ENCODE peak calls at places on chromosome 4, in four cellular contexts. F, A, Q and Z are unnamed samples.
A peak's percentile ranks its signal among the peaks of the same experiment; 100 is the strongest.

GRCh38 chr4:41256740-41257256 is at the start of gene UCHL1:
- DNase-seq in Q (no peak), F (no peak), A (peak; percentile 95), Z (peak; percentile 96)

GRCh38 chr4:102606846-102607440 is 105.8 kb downstream of the NFKB1 start:
- DNase-seq in Q (no peak), A (no peak), F (no peak), Z (no peak)

GRCh38 chr4:48526403-48526802 is 36.4 kb downstream of the ZAR1 start:
- DNase-seq in F (peak; percentile 9), A (no peak), Q (no peak), Z (no peak)

GRCh38 chr4:74654230-74654681 is 140.1 kb downstream of the BTC start:
- DNase-seq in F (no peak), Q (peak; percentile 97), A (no peak), Z (no peak)

GRCh38 chr4:100106982-100107381 is 83.3 kb downstream of the DDIT4L start:
- DNase-seq in A (no peak), Q (no peak), F (no peak), Z (no peak)

GRCh38 chr4:30792616-30793015 is 72.4 kb downstream of the PCDH7 start:
- DNase-seq in A (no peak), Q (no peak), F (no peak), Z (no peak)

GRCh38 chr4:118774989-118775388 is 60.9 kb downstream of the SEC24D start:
- DNase-seq in F (no peak), A (no peak), Q (no peak), Z (no peak)

GRCh38 chr4:2249526-2249991 is 7.6 kb upstream of the HAUS3 start:
- DNase-seq in F (no peak), A (no peak), Q (no peak), Z (no peak)

GRCh38 chr4:118585015-118585414 is 100.2 kb upstream of the METTL14 start:
- DNase-seq in A (no peak), Q (no peak), F (no peak), Z (no peak)

GRCh38 chr4:56460085-56460484 is 7.3 kb upstream of the SRP72 start:
- DNase-seq in Q (no peak), F (no peak), A (no peak), Z (no peak)

GRCh38 chr4:94605241-94605640 is 152.5 kb upstream of the BMPR1B start:
- DNase-seq in Q (no peak), A (no peak), F (no peak), Z (no peak)

GRCh38 chr4:95215991-95216605 is 332.7 kb downstream of the UNC5C start:
- DNase-seq in Q (no peak), F (no peak), A (no peak), Z (no peak)

GRCh38 chr4:106993846-106994245 is 42.3 kb downstream of the DKK2 start:
- DNase-seq in F (no peak), Q (no peak), A (no peak), Z (no peak)

GRCh38 chr4:110112056-110112455 is 86.4 kb downstream of the ELOVL6 start:
- DNase-seq in Q (no peak), F (no peak), A (no peak), Z (no peak)

GRCh38 chr4:161663844-161664243 is 500.0 kb downstream of the FSTL5 start:
- DNase-seq in F (no peak), A (no peak), Q (no peak), Z (no peak)

GRCh38 chr4:10047967-10048366 is 26.7 kb upstream of the SLC2A9 start:
- DNase-seq in Q (no peak), F (no peak), A (no peak), Z (no peak)

GRCh38 chr4:112897548-112897947 is 151.9 kb upstream of the ANK2 start:
- DNase-seq in Q (peak; percentile 23), F (no peak), A (no peak), Z (peak; percentile 22)

GRCh38 chr4:16297003-16297402 is 70.7 kb upstream of the TAPT1 start:
- DNase-seq in A (no peak), Q (no peak), F (no peak), Z (no peak)

GRCh38 chr4:102860928-102861327 is 7.9 kb upstream of the CISD2 start:
- DNase-seq in A (no peak), F (no peak), Q (no peak), Z (no peak)

GRCh38 chr4:25280210-25280609 is 32.4 kb upstream of the ZCCHC4 start:
- DNase-seq in F (no peak), A (no peak), Q (no peak), Z (no peak)

GRCh38 chr4:116358633-116359222 is 726.6 kb downstream of the TRAM1L1 start:
- DNase-seq in Q (peak; percentile 82), F (peak; percentile 24), A (peak; percentile 89), Z (peak; percentile 83)

GRCh38 chr4:65623509-65623908 is 46.8 kb downstream of the EPHA5 start:
- DNase-seq in A (no peak), Q (no peak), F (no peak), Z (no peak)

GRCh38 chr4:25367877-25368276 is 9.2 kb upstream of the ANAPC4 start:
- DNase-seq in F (no peak), Q (no peak), A (no peak), Z (no peak)

GRCh38 chr4:127868196-127868595 is 12.5 kb upstream of the PLK4 start:
- DNase-seq in Q (no peak), F (no peak), A (no peak), Z (no peak)

GRCh38 chr4:134027931-134028330 is 173.7 kb downstream of the PABPC4L start:
- DNase-seq in Q (no peak), A (no peak), F (no peak), Z (no peak)

GRCh38 chr4:7503597-7503996 is 68.9 kb upstream of the PSAPL1 start:
- DNase-seq in Q (no peak), A (no peak), F (no peak), Z (no peak)

GRCh38 chr4:169557061-169557636 is 55.2 kb downstream of the NEK1 start:
- DNase-seq in Q (no peak), F (no peak), A (no peak), Z (no peak)

GRCh38 chr4:163251204-163251603 is 81.2 kb downstream of the NPY1R start:
- DNase-seq in A (no peak), F (no peak), Q (peak; percentile 4), Z (no peak)

GRCh38 chr4:185256444-185256843 is 47.0 kb downstream of the SNX25 start:
- DNase-seq in Q (no peak), F (peak; percentile 35), A (no peak), Z (no peak)

GRCh38 chr4:168699224-168699878 is 202.5 kb downstream of the PALLD start:
- DNase-seq in F (no peak), Q (peak; percentile 57), A (no peak), Z (no peak)

GRCh38 chr4:792729-793108 is 33.2 kb downstream of the CPLX1 start:
- DNase-seq in Q (no peak), A (no peak), F (no peak), Z (no peak)

GRCh38 chr4:6095023-6095817 is 77.0 kb upstream of the C4orf50 start:
- DNase-seq in F (no peak), A (no peak), Q (no peak), Z (no peak)

GRCh38 chr4:88159137-88159725 is 792 bp upstream of the ABCG2 start:
- DNase-seq in F (no peak), Q (peak; percentile 44), A (no peak), Z (peak; percentile 67)

GRCh38 chr4:1534076-1534872 is 128.0 kb upstream of the NKX1-1 start:
- DNase-seq in Q (no peak), A (no peak), F (no peak), Z (no peak)

GRCh38 chr4:11367371-11367770 is 61.3 kb downstream of the HS3ST1 start:
- DNase-seq in F (no peak), Q (no peak), A (no peak), Z (no peak)

GRCh38 chr4:161522031-161522430 is 641.8 kb downstream of the FSTL5 start:
- DNase-seq in A (no peak), F (no peak), Q (no peak), Z (no peak)

GRCh38 chr4:165355900-165356300 is 22.9 kb upstream of the CPE start:
- DNase-seq in A (no peak), F (no peak), Q (peak; percentile 72), Z (peak; percentile 63)
- TF ChIP-seq ATF3 in A (no peak), F (no peak), Q (no peak), Z (no peak)

GRCh38 chr4:54254116-54254914 is 25.2 kb downstream of the PDGFRA start:
- DNase-seq in F (no peak), Q (no peak), A (no peak), Z (no peak)
- TF ChIP-seq JUN in F (no peak), Q (no peak), A (no peak), Z (no peak)

GRCh38 chr4:159768011-159768410 is 665.1 kb downstream of the RAPGEF2 start:
- DNase-seq in F (no peak), A (no peak), Q (no peak), Z (no peak)
- TF ChIP-seq ATF3 in F (no peak), A (no peak), Q (no peak), Z (no peak)

GRCh38 chr4:182265881-182266280 is 22.7 kb downstream of the TENM3 start:
- DNase-seq in A (no peak), Q (peak; percentile 9), F (no peak), Z (peak; percentile 31)
- TF ChIP-seq JUN in A (no peak), Q (no peak), F (no peak), Z (no peak)

GRCh38 chr4:189355590-189355989 is 585.1 kb upstream of the FRG1 start:
- DNase-seq in F (no peak), Q (no peak), A (no peak), Z (no peak)
- TF ChIP-seq ATF3 in F (no peak), Q (no peak), A (no peak), Z (no peak)

GRCh38 chr4:124685851-124686250 is 26.7 kb downstream of the ANKRD50 start:
- DNase-seq in Q (no peak), A (no peak), F (no peak), Z (no peak)

GRCh38 chr4:124684301-124684700 is 28.2 kb downstream of the ANKRD50 start:
- DNase-seq in A (no peak), Q (no peak), F (no peak), Z (no peak)

GRCh38 chr4:124691801-124692200 is 20.7 kb downstream of the ANKRD50 start:
- DNase-seq in A (no peak), Q (no peak), F (no peak), Z (no peak)

GRCh38 chr4:124686279-124686678 is 26.3 kb downstream of the ANKRD50 start:
- DNase-seq in F (no peak), A (peak; percentile 58), Q (no peak), Z (peak; percentile 54)
- TF ChIP-seq JUN in F (no peak), A (no peak), Q (no peak), Z (no peak)

GRCh38 chr4:183261953-183262775 is 57.9 kb downstream of the CLDN22 start:
- DNase-seq in F (peak; percentile 71), Q (peak; percentile 76), A (peak; percentile 89), Z (peak; percentile 85)

GRCh38 chr4:183262776-183263100 is 57.3 kb downstream of the CLDN22 start:
- DNase-seq in F (no peak), Q (no peak), A (no peak), Z (no peak)

GRCh38 chr4:183268556-183268955 is 51.5 kb downstream of the CLDN22 start:
- DNase-seq in Q (no peak), F (no peak), A (no peak), Z (no peak)

GRCh38 chr4:183266386-183266785 is 53.7 kb downstream of the CLDN22 start:
- DNase-seq in A (no peak), Q (no peak), F (no peak), Z (no peak)

GRCh38 chr4:183264614-183265013 is 55.5 kb downstream of the CLDN22 start:
- DNase-seq in A (no peak), Q (no peak), F (no peak), Z (no peak)
- TF ChIP-seq ATF3 in A (no peak), Q (no peak), F (no peak), Z (no peak)